ENCODE peak calls at places on chromosome 19, in five cellular contexts. One of them, this sample, is unnamed.

GRCh38 chr19:17095141-17095919 is 19.8 kb downstream of the MYO9B start:
- DNase-seq in breast epithelium: no peak
- DNase-seq in ascending aorta: peak
- DNase-seq in heart right ventricle: peak
- DNase-seq in stomach: no peak
- DNase-seq in this sample: peak

GRCh38 chr19:4568884-4569283 is 9.4 kb upstream of the SEMA6B start:
- DNase-seq in heart right ventricle: no peak
- DNase-seq in breast epithelium: no peak
- DNase-seq in stomach: no peak
- DNase-seq in ascending aorta: no peak
- DNase-seq in this sample: no peak

GRCh38 chr19:13842294-13843103 is 34.4 kb upstream of the NANOS3 start:
- DNase-seq in breast epithelium: peak
- DNase-seq in heart right ventricle: peak
- DNase-seq in ascending aorta: peak
- DNase-seq in stomach: peak
- DNase-seq in this sample: peak

GRCh38 chr19:43694553-43694952 is 21.3 kb upstream of the IRGC start:
- DNase-seq in heart right ventricle: no peak
- DNase-seq in ascending aorta: no peak
- DNase-seq in stomach: no peak
- DNase-seq in breast epithelium: no peak
- DNase-seq in this sample: no peak

GRCh38 chr19:1177322-1178114 is 3.5 kb upstream of the SBNO2 start:
- DNase-seq in stomach: no peak
- DNase-seq in heart right ventricle: no peak
- DNase-seq in ascending aorta: no peak
- DNase-seq in breast epithelium: no peak
- DNase-seq in this sample: peak

GRCh38 chr19:21463449-21464105 is 41.8 kb upstream of the ZNF429 start:
- DNase-seq in stomach: peak
- DNase-seq in breast epithelium: no peak
- DNase-seq in heart right ventricle: peak
- DNase-seq in ascending aorta: no peak
- DNase-seq in this sample: no peak

GRCh38 chr19:10001899-10002298 is 8.4 kb downstream of the COL5A3 start:
- DNase-seq in breast epithelium: no peak
- DNase-seq in ascending aorta: no peak
- DNase-seq in stomach: peak
- DNase-seq in heart right ventricle: peak
- DNase-seq in this sample: no peak

GRCh38 chr19:33519416-33519815 is 2.2 kb downstream of the PEPD start:
- DNase-seq in heart right ventricle: no peak
- DNase-seq in breast epithelium: no peak
- DNase-seq in ascending aorta: no peak
- DNase-seq in stomach: no peak
- DNase-seq in this sample: no peak

GRCh38 chr19:56595548-56595899 is 422 bp downstream of the ZNF71 start:
- DNase-seq in breast epithelium: no peak
- DNase-seq in stomach: no peak
- DNase-seq in ascending aorta: no peak
- DNase-seq in heart right ventricle: no peak
- DNase-seq in this sample: no peak

GRCh38 chr19:4455742-4456565 is 1.6 kb downstream of the UBXN6 start:
- DNase-seq in heart right ventricle: peak
- DNase-seq in ascending aorta: no peak
- DNase-seq in stomach: no peak
- DNase-seq in breast epithelium: no peak
- DNase-seq in this sample: no peak

GRCh38 chr19:56015756-56016155 is 29.2 kb downstream of the NLRP5 start:
- DNase-seq in stomach: no peak
- DNase-seq in heart right ventricle: no peak
- DNase-seq in breast epithelium: no peak
- DNase-seq in ascending aorta: no peak
- DNase-seq in this sample: no peak

GRCh38 chr19:8473652-8474476 is 28.6 kb downstream of the PRAM1 start:
- DNase-seq in breast epithelium: no peak
- DNase-seq in heart right ventricle: no peak
- DNase-seq in ascending aorta: no peak
- DNase-seq in stomach: no peak
- DNase-seq in this sample: peak

GRCh38 chr19:51654783-51655182 is 8.2 kb upstream of the SIGLEC14 start:
- DNase-seq in breast epithelium: no peak
- DNase-seq in stomach: no peak
- DNase-seq in heart right ventricle: no peak
- DNase-seq in ascending aorta: no peak
- DNase-seq in this sample: no peak

GRCh38 chr19:33290956-33291622 is 11.2 kb downstream of the CEBPA start:
- DNase-seq in stomach: no peak
- DNase-seq in breast epithelium: no peak
- DNase-seq in ascending aorta: no peak
- DNase-seq in heart right ventricle: no peak
- DNase-seq in this sample: no peak

GRCh38 chr19:41547569-41547968 is 28.4 kb upstream of the CEACAM21 start:
- DNase-seq in stomach: no peak
- DNase-seq in breast epithelium: no peak
- DNase-seq in heart right ventricle: no peak
- DNase-seq in ascending aorta: no peak
- DNase-seq in this sample: no peak

GRCh38 chr19:8631425-8631819 is 989 bp downstream of the NFILZ start:
- DNase-seq in stomach: no peak
- DNase-seq in heart right ventricle: peak
- DNase-seq in ascending aorta: no peak
- DNase-seq in breast epithelium: no peak
- DNase-seq in this sample: no peak

GRCh38 chr19:1259873-1260748 is 9.0 kb upstream of the CIRBP start:
- DNase-seq in breast epithelium: no peak
- DNase-seq in ascending aorta: no peak
- DNase-seq in stomach: no peak
- DNase-seq in heart right ventricle: no peak
- DNase-seq in this sample: peak

GRCh38 chr19:3266792-3267469 is 42.5 kb downstream of the CELF5 start:
- DNase-seq in stomach: no peak
- DNase-seq in ascending aorta: no peak
- DNase-seq in breast epithelium: no peak
- DNase-seq in heart right ventricle: no peak
- DNase-seq in this sample: no peak

GRCh38 chr19:52397310-52398090 is at the start of gene ZNF528:
- DNase-seq in heart right ventricle: peak
- DNase-seq in breast epithelium: peak
- DNase-seq in ascending aorta: peak
- DNase-seq in stomach: peak
- DNase-seq in this sample: peak

GRCh38 chr19:27966390-27966816 is 1246.5 kb downstream of the UQCRFS1 start:
- DNase-seq in heart right ventricle: no peak
- DNase-seq in stomach: no peak
- DNase-seq in ascending aorta: no peak
- DNase-seq in breast epithelium: no peak
- DNase-seq in this sample: no peak

GRCh38 chr19:41859213-41859617 is 840 bp upstream of the RPS19 start:
- DNase-seq in ascending aorta: no peak
- DNase-seq in breast epithelium: no peak
- DNase-seq in heart right ventricle: no peak
- DNase-seq in stomach: no peak
- DNase-seq in this sample: no peak

GRCh38 chr19:2798733-2799132 is 13.4 kb downstream of the THOP1 start:
- DNase-seq in heart right ventricle: peak
- DNase-seq in stomach: no peak
- DNase-seq in ascending aorta: no peak
- DNase-seq in breast epithelium: no peak
- DNase-seq in this sample: no peak

GRCh38 chr19:3785464-3785937 is 680 bp downstream of the MATK start:
- DNase-seq in stomach: no peak
- DNase-seq in breast epithelium: no peak
- DNase-seq in ascending aorta: no peak
- DNase-seq in heart right ventricle: no peak
- DNase-seq in this sample: no peak

GRCh38 chr19:41192574-41193419 is at the start of gene CYP2S1:
- DNase-seq in stomach: peak
- DNase-seq in heart right ventricle: no peak
- DNase-seq in breast epithelium: no peak
- DNase-seq in ascending aorta: no peak
- DNase-seq in this sample: no peak

GRCh38 chr19:13281567-13282291 is 131.5 kb downstream of the IER2 start:
- DNase-seq in breast epithelium: no peak
- DNase-seq in stomach: no peak
- DNase-seq in heart right ventricle: no peak
- DNase-seq in ascending aorta: no peak
- DNase-seq in this sample: peak

GRCh38 chr19:47157455-47158321 is 27.1 kb downstream of the SAE1 start:
- DNase-seq in ascending aorta: no peak
- DNase-seq in stomach: peak
- DNase-seq in heart right ventricle: peak
- DNase-seq in breast epithelium: no peak
- DNase-seq in this sample: peak

GRCh38 chr19:41278478-41278877 is 14.3 kb downstream of the HNRNPUL1 start:
- DNase-seq in breast epithelium: no peak
- DNase-seq in heart right ventricle: no peak
- DNase-seq in ascending aorta: no peak
- DNase-seq in stomach: no peak
- DNase-seq in this sample: no peak

GRCh38 chr19:46913852-46914430 is 53.1 kb downstream of the ARHGAP35 start:
- DNase-seq in heart right ventricle: no peak
- DNase-seq in stomach: no peak
- DNase-seq in breast epithelium: no peak
- DNase-seq in ascending aorta: no peak
- DNase-seq in this sample: no peak

GRCh38 chr19:45115809-45116615 is 23.0 kb downstream of the PPP1R37 start:
- DNase-seq in heart right ventricle: no peak
- DNase-seq in stomach: no peak
- DNase-seq in breast epithelium: no peak
- DNase-seq in ascending aorta: no peak
- DNase-seq in this sample: no peak

GRCh38 chr19:36113425-36113824 is 1.2 kb downstream of the POLR2I start:
- DNase-seq in breast epithelium: no peak
- DNase-seq in stomach: no peak
- DNase-seq in heart right ventricle: no peak
- DNase-seq in ascending aorta: no peak
- DNase-seq in this sample: no peak
- H3K4me3 ChIP-seq in breast epithelium: peak
- H3K4me3 ChIP-seq in stomach: peak
- H3K4me3 ChIP-seq in heart right ventricle: peak
- H3K4me3 ChIP-seq in ascending aorta: peak
- H3K4me3 ChIP-seq in this sample: peak

GRCh38 chr19:18518639-18519038 is 3.2 kb downstream of the ELL start:
- DNase-seq in stomach: no peak
- DNase-seq in ascending aorta: no peak
- DNase-seq in heart right ventricle: no peak
- DNase-seq in breast epithelium: no peak
- DNase-seq in this sample: no peak
- TF ChIP-seq CTCF in stomach: no peak
- TF ChIP-seq CTCF in ascending aorta: no peak
- TF ChIP-seq CTCF in heart right ventricle: no peak
- TF ChIP-seq CTCF in breast epithelium: no peak
- TF ChIP-seq CTCF in this sample: no peak

GRCh38 chr19:6958786-6959185 is 62.4 kb downstream of the MBD3L2B start:
- DNase-seq in ascending aorta: no peak
- DNase-seq in stomach: no peak
- DNase-seq in breast epithelium: no peak
- DNase-seq in heart right ventricle: no peak
- DNase-seq in this sample: no peak

GRCh38 chr19:6963937-6964336 is 57.3 kb downstream of the MBD3L2B start:
- DNase-seq in heart right ventricle: no peak
- DNase-seq in ascending aorta: no peak
- DNase-seq in breast epithelium: no peak
- DNase-seq in stomach: no peak
- DNase-seq in this sample: no peak

GRCh38 chr19:6967962-6968361 is 53.3 kb downstream of the MBD3L2B start:
- DNase-seq in breast epithelium: no peak
- DNase-seq in stomach: no peak
- DNase-seq in ascending aorta: no peak
- DNase-seq in heart right ventricle: no peak
- DNase-seq in this sample: no peak

DNA sequence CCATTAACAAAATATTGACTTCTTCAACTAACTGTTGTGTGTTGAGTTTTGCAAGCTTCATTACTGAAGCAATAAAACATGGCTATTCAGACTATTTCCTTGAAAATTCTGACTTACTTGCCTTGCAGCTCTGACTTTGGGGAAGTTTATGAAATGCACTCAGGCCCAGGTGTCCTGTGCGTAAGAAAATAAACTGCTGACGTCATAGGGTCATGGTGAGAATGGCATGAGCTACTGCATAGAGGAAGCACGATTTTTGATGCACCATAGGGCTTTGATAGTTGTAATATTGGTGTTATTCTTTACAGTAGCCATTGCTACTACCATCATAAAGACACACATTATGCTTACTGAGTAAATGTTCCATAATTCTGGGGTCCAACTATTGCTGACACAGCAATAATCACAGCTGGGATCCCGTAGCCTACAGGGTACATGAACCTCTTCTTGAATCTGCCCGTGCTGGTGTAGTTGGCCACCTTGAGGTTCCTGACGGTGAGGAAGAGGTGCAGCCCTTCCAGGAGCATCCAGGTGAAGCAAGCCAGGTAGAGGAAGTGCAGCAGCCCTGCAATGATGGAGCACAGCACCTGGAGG is 57.9 kb downstream of the MBD3L2B start:
- DNase-seq in stomach: no peak
- DNase-seq in ascending aorta: no peak
- DNase-seq in breast epithelium: no peak
- DNase-seq in heart right ventricle: no peak
- DNase-seq in this sample: no peak
- H3K27ac ChIP-seq in stomach: no peak
- H3K27ac ChIP-seq in ascending aorta: no peak
- H3K27ac ChIP-seq in breast epithelium: no peak
- H3K27ac ChIP-seq in heart right ventricle: no peak
- H3K27ac ChIP-seq in this sample: no peak

GRCh38 chr19:48698046-48698445 is 2.3 kb downstream of the FUT2 start:
- DNase-seq in ascending aorta: no peak
- DNase-seq in breast epithelium: no peak
- DNase-seq in stomach: peak
- DNase-seq in heart right ventricle: no peak
- DNase-seq in this sample: no peak

GRCh38 chr19:48695743-48696352 is at the start of gene FUT2:
- DNase-seq in stomach: peak
- DNase-seq in heart right ventricle: no peak
- DNase-seq in ascending aorta: no peak
- DNase-seq in breast epithelium: no peak
- DNase-seq in this sample: no peak

DNA sequence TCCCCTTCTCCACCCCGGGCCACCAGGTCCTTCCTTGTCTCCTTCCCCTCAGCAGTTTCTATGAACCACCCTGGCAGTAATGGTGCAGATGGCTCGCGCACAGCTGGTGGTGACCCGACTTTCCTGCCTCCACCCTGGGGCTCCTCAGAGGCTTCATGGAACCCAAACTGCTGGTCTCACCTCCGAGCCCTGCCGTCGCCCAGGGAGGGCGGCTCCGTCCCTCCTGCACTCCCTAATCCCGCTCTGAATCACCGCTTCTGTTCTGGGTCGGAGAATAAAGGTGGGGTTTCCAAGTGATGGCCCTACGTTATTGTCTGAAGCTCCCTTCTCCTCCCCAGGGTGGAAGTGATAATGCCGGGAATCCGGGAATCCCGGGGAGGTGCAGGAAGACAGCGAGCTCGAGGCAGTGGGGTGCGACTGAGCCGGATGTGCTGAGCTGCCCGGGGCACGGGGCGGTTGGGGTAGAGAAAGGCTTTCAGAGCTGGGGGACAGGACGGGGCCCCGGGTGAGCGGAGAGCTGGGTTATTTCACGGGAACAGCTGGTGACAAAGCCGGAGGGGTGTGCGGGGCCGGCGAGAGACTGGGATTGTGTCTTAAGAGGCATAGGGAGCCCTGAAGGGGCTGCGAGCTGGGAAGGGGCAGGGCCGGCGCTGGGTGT is 711 bp downstream of the FUT2 start:
- DNase-seq in stomach: peak
- DNase-seq in breast epithelium: no peak
- DNase-seq in heart right ventricle: no peak
- DNase-seq in ascending aorta: no peak
- DNase-seq in this sample: no peak
- H3K4me3 ChIP-seq in stomach: peak
- H3K4me3 ChIP-seq in breast epithelium: peak
- H3K4me3 ChIP-seq in heart right ventricle: peak
- H3K4me3 ChIP-seq in ascending aorta: peak
- H3K4me3 ChIP-seq in this sample: no peak